ENCODE peak calls at places on chromosomes 5 and 9, in ten cellular contexts. S is ovary, X is heart left ventricle, B is testis, W is tibial nerve, D is Peyer's patch, G is body of pancreas, Z is transverse colon, E is stomach, H is suprapubic skin. F is an unnamed sample. For H3K4me1, the result is how much of the 10 kb centered on the place peaks cover.

GRCh38 chr5:138974227-138975063 is 99.3 kb upstream of the LRRTM2 start:
- DNase-seq in G (peak), W (peak), X (peak), H (no peak), E (peak), S (peak), Z (no peak), B (peak), D (peak), F (no peak)

GRCh38 chr5:115329475-115329874 is 33.0 kb upstream of the CCDC112 start:
- DNase-seq in W (no peak), X (no peak), E (no peak), Z (peak), H (no peak), B (no peak), G (no peak), S (no peak), D (peak), F (no peak)

GRCh38 chr5:83281658-83282057 is 189.9 kb upstream of the VCAN start:
- DNase-seq in B (no peak), H (no peak), X (no peak), E (no peak), W (no peak), G (no peak), D (no peak), Z (no peak), S (no peak), F (no peak)

GRCh38 chr9:122338989-122339388 is 31.8 kb upstream of the PTGS1 start:
- DNase-seq in B (no peak), X (no peak), W (no peak), D (peak), E (no peak), H (no peak), G (no peak), S (no peak), Z (no peak), F (no peak)

GRCh38 chr9:36831381-36832231 is 202.5 kb downstream of the PAX5 start:
- DNase-seq in X (no peak), B (no peak), D (peak), G (no peak), W (no peak), H (no peak), E (no peak), S (no peak), Z (no peak), F (no peak)

GRCh38 chr5:147504001-147504400 is 5.9 kb downstream of the DPYSL3 start:
- DNase-seq in X (peak), E (no peak), S (no peak), Z (no peak), B (no peak), G (no peak), H (no peak), D (no peak), W (no peak), F (no peak)

GRCh38 chr9:30967484-30967883 is 1417.0 kb upstream of the ACO1 start:
- DNase-seq in S (no peak), D (no peak), X (no peak), Z (no peak), B (no peak), E (no peak), H (no peak), G (no peak), W (no peak), F (no peak)

GRCh38 chr5:14707811-14708210 is 43.3 kb downstream of the OTULIN start:
- DNase-seq in B (no peak), H (no peak), D (no peak), E (no peak), S (no peak), G (no peak), X (no peak), Z (no peak), W (no peak), F (no peak)

GRCh38 chr5:149636861-149637246 is 55.6 kb downstream of the ARHGEF37 start:
- DNase-seq in H (no peak), Z (no peak), D (peak), E (no peak), W (peak), B (peak), S (peak), G (peak), X (peak), F (peak)

GRCh38 chr5:176820937-176821336 is 10.6 kb downstream of the UNC5A start:
- DNase-seq in D (no peak), G (no peak), E (no peak), X (no peak), Z (no peak), S (no peak), B (no peak), H (no peak), W (no peak), F (no peak)

GRCh38 chr5:124234022-124234899 is 512.2 kb downstream of the ZNF608 start:
- DNase-seq in Z (no peak), D (no peak), W (no peak), G (no peak), X (no peak), S (no peak), H (no peak), B (no peak), E (no peak), F (no peak)

GRCh38 chr9:3385871-3386270 is 139.9 kb downstream of the RFX3 start:
- DNase-seq in H (no peak), S (no peak), E (no peak), G (no peak), B (no peak), Z (no peak), X (no peak), W (no peak), D (no peak), F (no peak)

GRCh38 chr5:57450991-57451876 is 31.4 kb downstream of the ACTBL2 start:
- DNase-seq in D (no peak), G (no peak), W (no peak), B (no peak), Z (no peak), X (no peak), H (no peak), S (no peak), E (no peak), F (no peak)

DNA sequence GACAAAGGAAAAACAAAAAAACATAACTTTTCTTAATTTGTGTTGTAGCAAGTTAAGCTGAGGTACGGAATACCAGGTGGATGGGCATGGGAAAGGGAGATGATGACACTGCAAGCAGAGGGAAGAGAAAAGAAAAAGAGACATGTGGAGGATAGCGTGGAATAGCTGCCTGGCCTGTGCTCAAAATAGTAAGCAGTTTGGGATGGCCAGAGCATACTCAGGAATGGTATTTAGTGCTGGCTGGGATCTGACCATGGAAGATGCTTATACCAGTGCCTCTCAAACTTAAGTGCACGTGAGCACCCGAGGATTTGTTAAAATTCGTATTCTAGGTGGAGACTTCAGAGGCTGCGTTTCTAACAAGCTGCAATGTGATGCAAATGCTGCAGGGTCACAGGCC is 41.3 kb downstream of the LNPEP start:
- DNase-seq in G (no peak), W (no peak), S (no peak), B (no peak), H (no peak), E (no peak), D (no peak), X (no peak), Z (no peak), F (no peak)
- TF ChIP-seq POLR2A in G (no peak), W (no peak), S (no peak), B (no peak), H (no peak), E (no peak), D (no peak), X (no peak), Z (no peak), F (no peak)

DNA sequence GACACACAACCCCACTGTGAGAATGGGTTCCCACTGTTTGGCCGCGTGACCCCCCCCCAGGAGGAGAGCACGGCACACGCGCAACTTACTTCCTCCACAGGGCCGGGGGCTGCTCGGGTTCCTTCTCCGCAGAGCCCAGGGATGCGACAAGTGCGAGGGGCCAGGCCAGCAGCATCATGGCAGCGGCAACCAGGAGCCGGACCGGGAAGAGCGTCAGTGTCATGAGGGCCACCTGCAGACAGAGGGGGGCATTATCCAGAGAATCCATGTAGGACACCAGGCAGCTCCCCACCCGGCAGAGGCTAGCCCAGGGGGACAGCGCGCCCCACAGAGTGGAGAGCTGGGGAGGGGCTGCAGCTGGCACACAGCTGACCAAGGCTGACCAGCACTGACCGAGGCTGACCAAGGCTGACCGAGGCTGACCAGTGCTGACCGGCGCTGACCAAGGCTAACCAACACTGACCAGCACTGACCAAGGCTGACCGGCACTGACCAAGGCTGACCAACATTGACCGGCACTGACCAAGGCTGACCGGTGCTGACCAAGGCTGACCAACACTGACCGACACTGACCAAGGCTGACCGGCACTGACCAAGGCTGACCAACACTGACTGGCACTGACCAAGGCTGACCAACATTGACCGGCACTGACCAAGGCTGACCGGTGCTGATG is 22.3 kb downstream of the LPCAT1 start:
- DNase-seq in E (no peak), G (no peak), W (no peak), X (no peak), H (no peak), Z (no peak), B (no peak), S (no peak), D (no peak), F (no peak)
- H3K4me1 ChIP-seq in E (half or more), G (under half), W (under half), X (under half), H (under half), Z (under half), B (under half), S (under half), D (under half), F (under half)

DNA sequence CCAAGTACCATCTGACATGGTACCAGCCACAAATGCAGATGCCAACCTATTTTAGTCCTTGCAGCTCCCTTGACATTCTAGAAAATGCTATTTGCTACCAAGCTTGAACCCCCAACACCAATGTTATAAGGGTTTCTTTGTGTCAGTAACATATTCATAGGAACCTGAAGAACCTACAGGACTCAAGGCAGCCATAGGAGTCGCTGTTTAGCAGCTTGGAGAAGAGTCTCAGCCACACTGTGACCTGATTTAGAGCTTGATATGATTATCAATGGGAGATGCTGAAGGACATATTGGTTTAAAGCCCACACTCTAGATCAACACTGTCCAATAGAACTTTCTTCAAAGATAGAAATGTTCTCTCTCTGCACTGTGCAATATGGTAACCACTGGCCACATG is 6.4 kb upstream of the ZFR start:
- DNase-seq in W (no peak), G (no peak), D (no peak), S (no peak), B (no peak), X (no peak), H (no peak), Z (no peak), E (no peak), F (no peak)
- TF ChIP-seq CTCF in W (no peak), G (no peak), D (no peak), S (no peak), B (no peak), X (no peak), H (no peak), Z (no peak), E (no peak), F (no peak)

DNA sequence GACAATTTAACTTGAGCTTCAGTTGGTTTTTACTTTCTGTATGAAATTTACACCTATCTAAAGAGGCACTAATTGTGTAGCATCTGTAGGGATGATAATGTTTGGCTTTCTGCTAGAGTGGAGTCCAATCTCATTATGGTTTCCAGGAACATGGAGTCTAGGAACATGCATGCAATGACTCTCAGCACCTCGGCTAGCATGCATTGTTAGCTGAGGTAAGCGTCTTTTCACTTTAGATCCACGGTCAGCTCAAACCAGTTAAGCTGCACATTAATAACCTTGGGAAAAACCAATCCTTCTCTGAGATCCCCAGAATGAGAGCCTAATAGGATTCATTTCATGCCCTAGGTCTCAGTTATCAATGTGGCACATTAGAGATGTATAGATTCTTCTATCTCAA is 7.8 kb upstream of the GDA start:
- DNase-seq in S (no peak), X (no peak), B (no peak), D (no peak), G (no peak), H (no peak), Z (no peak), E (no peak), W (no peak), F (no peak)
- TF ChIP-seq POLR2A in S (no peak), X (no peak), B (no peak), D (no peak), G (no peak), H (no peak), Z (no peak), E (no peak), W (no peak), F (no peak)

GRCh38 chr9:21684831-21685362 is 117.5 kb upstream of the MTAP start:
- DNase-seq in D (no peak), X (no peak), H (no peak), S (no peak), B (no peak), G (no peak), E (peak), W (no peak), Z (no peak), F (peak)
- H3K4me1 ChIP-seq in D (under half), X (under half), H (under half), S (under half), B (under half), G (under half), E (under half), W (under half), Z (under half), F (under half)

GRCh38 chr5:80090884-80091166 is 55.7 kb downstream of the THBS4 start:
- DNase-seq in E (no peak), W (no peak), X (no peak), B (no peak), D (no peak), Z (no peak), S (no peak), G (no peak), H (no peak), F (no peak)
- TF ChIP-seq CTCF in E (no peak), W (no peak), X (no peak), B (no peak), D (no peak), Z (no peak), S (no peak), G (no peak), H (no peak), F (no peak)

GRCh38 chr5:67695369-67695768 is 498.8 kb upstream of the CD180 start:
- DNase-seq in X (no peak), G (no peak), E (no peak), H (no peak), S (no peak), Z (no peak), B (no peak), D (no peak), W (no peak), F (no peak)

GRCh38 chr5:67696446-67696845 is 499.8 kb upstream of the CD180 start:
- DNase-seq in W (no peak), S (no peak), X (no peak), D (no peak), G (no peak), H (no peak), E (no peak), Z (no peak), B (no peak), F (no peak)

GRCh38 chr5:67699560-67699959 is 503.0 kb upstream of the CD180 start:
- DNase-seq in D (no peak), S (no peak), W (no peak), B (no peak), Z (peak), E (no peak), X (no peak), H (no peak), G (no peak), F (no peak)

GRCh38 chr5:67693956-67694564 is 497.5 kb upstream of the CD180 start:
- DNase-seq in G (peak), B (peak), W (peak), X (peak), H (peak), Z (peak), E (peak), D (peak), S (peak), F (peak)
- TF ChIP-seq POLR2A in G (no peak), B (no peak), W (no peak), X (no peak), H (no peak), Z (no peak), E (no peak), D (no peak), S (no peak), F (no peak)

DNA sequence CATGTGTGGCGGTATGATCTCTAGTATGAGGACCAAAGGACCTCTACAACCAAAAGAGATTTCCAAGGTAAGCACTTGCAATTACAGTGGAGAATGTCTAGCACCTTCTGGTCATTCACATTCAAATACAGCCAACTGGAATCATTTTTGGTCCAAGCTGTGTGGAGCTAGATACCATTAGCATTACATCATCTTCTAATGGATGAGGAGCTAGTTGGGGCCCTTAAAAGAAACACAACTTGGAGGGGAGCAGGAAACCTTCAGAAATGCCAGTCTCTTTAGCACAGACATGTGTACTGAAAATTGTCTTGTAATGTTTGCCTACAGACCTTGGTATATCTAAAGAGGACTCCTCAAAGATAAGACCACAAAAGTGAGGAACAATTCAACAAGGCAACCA is 244.6 kb downstream of the BNC2 start:
- DNase-seq in H (no peak), X (no peak), Z (no peak), B (no peak), D (no peak), G (no peak), W (no peak), S (no peak), E (no peak), F (no peak)
- H3K4me1 ChIP-seq in H (under half), X (under half), Z (under half), B (under half), D (under half), G (under half), W (under half), S (under half), E (under half), F (under half)

DNA sequence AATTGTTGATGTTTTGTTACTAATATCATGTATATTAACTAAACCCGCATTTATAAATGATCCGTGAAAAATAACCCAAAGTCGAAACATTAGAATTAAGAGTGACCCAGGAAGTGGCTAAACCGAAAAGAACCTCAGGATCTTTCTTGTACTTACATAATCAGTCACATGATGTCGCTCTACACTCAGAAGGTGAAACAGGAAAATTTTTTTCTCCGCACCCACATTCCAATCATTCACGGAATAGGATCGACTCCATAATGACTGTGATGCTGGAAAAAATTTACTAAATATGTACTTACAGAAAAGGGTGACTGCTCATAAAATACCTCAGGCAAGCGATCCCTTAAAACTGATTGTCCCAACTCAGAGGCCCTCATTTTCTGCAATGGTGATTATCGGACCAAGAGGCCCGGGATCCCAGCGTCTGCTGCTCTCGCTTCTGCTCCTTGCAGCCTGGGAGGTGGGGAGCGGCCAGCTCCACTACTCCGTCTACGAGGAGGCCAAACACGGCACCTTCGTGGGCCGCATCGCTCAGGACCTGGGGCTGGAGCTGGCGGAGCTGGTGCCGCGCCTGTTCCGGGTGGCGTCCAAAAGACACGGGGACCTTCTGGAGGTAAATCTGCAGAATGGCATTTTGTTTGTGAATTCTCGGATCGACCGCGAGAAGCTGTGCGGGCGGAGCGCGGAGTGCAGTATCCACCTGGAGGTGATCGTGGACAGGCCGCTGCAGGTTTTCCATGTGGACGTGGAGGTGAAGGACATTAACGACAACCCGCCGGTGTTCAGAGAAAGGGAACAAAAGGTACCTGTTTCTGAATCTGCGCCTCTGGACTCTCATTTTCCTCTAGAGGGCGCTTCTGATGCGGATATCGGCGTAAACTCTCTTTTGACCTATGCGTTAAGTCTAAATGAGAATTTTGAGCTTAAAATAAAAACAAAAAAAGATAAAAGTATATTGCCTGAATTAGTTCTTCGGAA is at the start of gene PCDHA12:
- DNase-seq in D (no peak), G (no peak), S (no peak), Z (no peak), H (no peak), B (no peak), W (no peak), X (no peak), E (no peak), F (no peak)
- TF ChIP-seq CTCF in D (no peak), G (peak), S (no peak), Z (no peak), H (no peak), B (peak), W (no peak), X (no peak), E (no peak), F (no peak)

F was measured in prostate gland.